ENCODE peak calls at places on chromosomes 16 and 17, in five cellular contexts. X, W, F, M and V are unnamed samples. For H3K4me1, the result is how much of the 10 kb centered on the place peaks cover.

GRCh38 chr17:81457917-81458555 is 54.6 kb downstream of the ACTG1 start:
- DNase-seq in W (no peak), X (no peak), F (no peak), M (peak), V (no peak)

GRCh38 chr17:8799851-8800212 is 667 bp upstream of the MFSD6L start:
- DNase-seq in W (no peak), M (no peak), F (no peak), X (peak), V (no peak)

GRCh38 chr17:17837380-17837821 is 615 bp upstream of the SREBF1 start:
- DNase-seq in M (no peak), W (no peak), X (no peak), F (peak), V (no peak)

GRCh38 chr16:5845046-5845445 is 747.5 kb upstream of the EEF2KMT start:
- DNase-seq in W (no peak), M (no peak), F (no peak), X (no peak), V (no peak)

GRCh38 chr17:10192963-10193362 is 5.4 kb downstream of the GAS7 start:
- DNase-seq in X (no peak), F (no peak), M (no peak), W (no peak), V (no peak)

GRCh38 chr17:75059369-75060345 is 12.6 kb downstream of the KCTD2 start:
- DNase-seq in F (no peak), M (peak), X (no peak), W (no peak), V (no peak)

GRCh38 chr17:65656390-65657250 is 95.2 kb upstream of the AXIN2 start:
- DNase-seq in F (no peak), M (no peak), X (no peak), W (no peak), V (no peak)

GRCh38 chr16:69386596-69386995 is 789 bp upstream of the TERF2 start:
- DNase-seq in F (no peak), M (no peak), X (no peak), W (peak), V (no peak)

GRCh38 chr16:66662445-66663194 is 33.9 kb downstream of the CMTM4 start:
- DNase-seq in F (peak), M (peak), W (no peak), X (no peak), V (no peak)

GRCh38 chr16:14362774-14363371 is 267.2 kb downstream of the PARN start:
- DNase-seq in F (no peak), M (no peak), W (no peak), X (no peak), V (peak)

GRCh38 chr16:9846362-9847099 is 335.7 kb downstream of the GRIN2A start:
- DNase-seq in M (no peak), F (no peak), X (peak), W (no peak), V (no peak)

GRCh38 chr17:80760501-80760900 is 215.9 kb downstream of the RPTOR start:
- DNase-seq in F (no peak), W (peak), X (no peak), M (no peak), V (no peak)

GRCh38 chr17:2855063-2855600 is 58.9 kb downstream of the RAP1GAP2 start:
- DNase-seq in W (no peak), F (no peak), X (no peak), M (no peak), V (no peak)

GRCh38 chr16:84085774-84086173 is 31.0 kb downstream of the MBTPS1 start:
- DNase-seq in W (no peak), F (no peak), M (no peak), X (no peak), V (no peak)

GRCh38 chr16:84043486-84044107 is 1.0 kb upstream of the SLC38A8 start:
- DNase-seq in X (no peak), W (no peak), F (no peak), M (peak), V (no peak)

GRCh38 chr17:42055003-42055402 is 4.6 kb upstream of the C17orf113 start:
- DNase-seq in F (no peak), M (no peak), X (no peak), W (no peak), V (no peak)

GRCh38 chr16:66930189-66930588 is 4.0 kb downstream of the CIAO2B start:
- DNase-seq in F (no peak), W (no peak), M (no peak), X (no peak), V (no peak)

GRCh38 chr16:85612191-85612800 is 826 bp upstream of the GSE1 start:
- DNase-seq in X (no peak), W (peak), F (peak), M (peak), V (no peak)

DNA sequence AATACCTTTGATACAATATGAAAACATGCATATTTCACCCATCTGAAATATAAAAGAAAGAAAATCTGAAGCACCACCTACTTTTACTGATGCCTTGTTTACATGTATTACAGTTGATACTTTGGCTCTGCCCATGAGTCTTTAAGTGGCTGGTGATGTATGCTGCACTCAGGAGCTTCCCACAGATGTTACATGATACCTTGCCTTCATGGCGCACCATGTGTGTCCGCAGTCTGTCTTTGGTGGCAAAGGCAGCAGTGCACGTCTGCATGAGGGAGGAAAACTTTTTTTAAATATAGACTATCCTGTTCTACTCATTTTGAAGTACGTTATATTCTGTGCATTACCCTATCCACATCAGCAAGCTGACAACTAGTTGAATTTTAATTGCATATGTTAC is 7.5 kb downstream of the VEZF1 start:
- DNase-seq in X (no peak), M (no peak), W (no peak), F (no peak), V (no peak)
- H3K4me1 ChIP-seq in X (half or more), M (under half), W (under half), F (under half), V (half or more)

DNA sequence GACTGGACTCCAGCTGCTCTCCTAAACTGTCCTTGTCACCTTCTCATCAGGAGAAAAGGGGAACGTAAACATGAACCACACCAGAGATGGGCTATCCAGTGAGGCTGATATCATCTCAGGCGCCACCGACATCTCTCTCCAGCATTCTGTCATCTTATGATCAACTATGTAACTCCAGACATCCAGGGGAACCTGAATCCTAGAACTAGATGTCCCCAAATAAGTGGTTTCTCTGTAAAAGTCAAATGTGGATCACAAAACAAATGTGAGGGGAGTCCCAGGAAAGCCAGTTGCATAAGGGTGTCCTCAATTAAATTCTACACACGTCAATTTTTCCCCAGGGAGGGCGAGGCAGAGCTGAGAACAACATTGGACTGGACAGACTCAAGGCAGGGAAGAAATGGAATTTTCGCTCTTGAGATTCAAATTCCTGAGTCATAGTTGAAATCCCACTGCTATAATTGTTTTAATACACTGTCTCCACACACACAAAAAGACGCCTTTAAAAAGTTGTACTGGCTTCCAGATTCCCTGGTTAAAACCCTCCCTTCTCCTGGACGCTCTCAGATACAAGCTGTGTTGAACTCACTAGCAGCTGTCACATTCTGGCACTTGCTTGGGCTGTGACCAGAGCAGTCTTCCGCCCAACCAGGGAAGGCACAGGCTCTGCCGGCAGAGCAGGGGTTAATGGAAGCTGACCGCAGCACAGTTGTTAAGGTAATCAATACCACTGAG is 62.6 kb downstream of the ZFHX3 start:
- DNase-seq in W (no peak), F (no peak), X (no peak), M (no peak), V (peak)
- TF ChIP-seq POLR2AphosphoS5 in W (no peak), F (no peak), X (peak), M (no peak), V (peak)

GRCh38 chr17:18948476-18949006 is 3.4 kb upstream of the SLC5A10 start:
- DNase-seq in F (no peak), M (no peak), W (no peak), X (no peak), V (no peak)

GRCh38 chr17:18949566-18949965 is 2.4 kb upstream of the SLC5A10 start:
- DNase-seq in W (no peak), F (no peak), M (no peak), X (no peak), V (no peak)

GRCh38 chr17:18944646-18945045 is 7.3 kb upstream of the SLC5A10 start:
- DNase-seq in W (no peak), M (no peak), F (no peak), X (no peak), V (no peak)

GRCh38 chr17:18947866-18948265 is 4.1 kb upstream of the SLC5A10 start:
- DNase-seq in X (no peak), F (no peak), M (no peak), W (no peak), V (no peak)

DNA sequence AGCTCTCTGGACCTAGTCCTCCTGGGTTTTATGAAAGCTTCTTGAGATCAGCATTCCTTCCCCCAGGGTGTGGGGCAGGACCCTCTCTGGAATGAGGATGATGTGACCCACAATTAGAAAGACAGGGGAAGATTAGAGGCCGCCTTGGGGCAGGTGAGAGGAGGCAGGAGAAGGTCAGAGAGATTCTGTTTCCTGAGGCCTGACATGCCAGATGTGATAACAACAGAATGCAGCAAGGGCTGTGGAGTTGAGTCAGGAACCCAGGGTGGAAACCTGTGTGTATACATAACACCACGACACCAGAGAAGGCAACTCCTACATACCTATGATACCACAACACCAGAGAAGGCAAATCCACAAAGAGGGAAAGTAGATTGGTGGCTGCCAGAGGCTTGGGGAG is 5.4 kb upstream of the SLC5A10 start:
- DNase-seq in M (no peak), F (no peak), X (no peak), W (no peak), V (no peak)
- H3K4me1 ChIP-seq in M (under half), F (under half), X (under half), W (under half), V (under half)

DNA sequence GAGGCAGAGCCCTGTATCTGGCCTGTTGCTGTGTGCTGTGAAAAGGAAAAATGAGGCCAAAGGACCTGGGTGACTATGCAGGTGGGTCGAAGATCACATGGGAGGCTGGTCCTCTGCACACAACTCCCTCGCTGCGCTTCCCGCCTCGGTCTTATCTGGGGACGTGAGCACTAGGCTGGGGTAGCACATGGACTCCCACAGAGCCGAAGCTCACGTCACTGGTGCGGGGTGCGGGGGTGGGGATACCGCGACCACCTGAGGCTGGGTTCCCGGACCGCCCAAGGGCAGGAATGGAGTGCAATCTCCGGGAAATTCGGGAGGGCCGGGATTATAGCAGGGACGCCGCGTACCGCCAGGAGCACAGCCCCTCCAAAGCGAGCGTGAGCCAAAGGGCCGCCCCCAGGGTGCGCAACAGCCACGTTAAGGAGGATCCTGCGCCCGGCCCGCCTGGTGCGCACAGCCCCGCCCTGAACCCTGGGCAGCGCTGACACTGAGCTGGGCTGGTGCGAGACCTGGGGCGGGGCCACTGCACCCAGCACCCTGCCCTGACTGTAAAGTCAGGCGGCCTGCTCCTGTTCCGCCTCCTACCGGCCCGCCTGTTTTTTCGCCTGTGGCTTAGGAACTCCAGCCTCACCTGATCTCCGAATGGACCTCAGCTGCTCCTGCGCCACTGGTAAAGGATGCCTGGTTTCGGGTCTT is 4.8 kb downstream of the MT1A start:
- DNase-seq in M (no peak), W (peak), F (peak), X (no peak), V (no peak)
- TF ChIP-seq POLR2AphosphoS5 in M (no peak), W (no peak), F (peak), X (peak), V (peak)

GRCh38 chr16:80887062-80887461 is 82.7 kb upstream of the CDYL2 start:
- DNase-seq in X (no peak), M (no peak), F (no peak), W (no peak), V (no peak)

GRCh38 chr16:80883816-80884215 is 79.4 kb upstream of the CDYL2 start:
- DNase-seq in F (no peak), M (no peak), W (no peak), X (no peak), V (no peak)

DNA sequence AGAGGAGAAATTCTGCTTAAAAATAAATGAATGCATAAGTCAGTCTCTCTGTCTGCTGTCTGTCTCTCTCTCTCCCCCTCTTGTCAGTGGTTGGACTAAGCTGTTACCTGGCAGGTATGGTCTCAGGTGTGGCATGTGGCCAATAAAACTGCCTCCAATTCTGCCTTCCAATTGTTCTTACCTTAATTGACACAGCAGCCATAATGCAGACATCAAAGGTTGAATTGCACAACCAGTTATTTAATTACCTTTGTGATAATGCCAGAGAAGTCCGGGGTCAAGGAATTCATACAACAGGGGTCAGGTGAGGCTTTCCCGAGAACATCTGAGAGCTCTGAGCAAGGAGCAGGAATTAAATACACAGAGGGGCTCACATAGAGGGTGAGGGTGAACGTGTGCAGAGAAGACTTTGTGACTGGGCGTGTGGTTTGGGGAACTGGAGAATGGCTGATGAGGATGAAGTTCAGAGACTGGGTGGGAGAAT is 78.8 kb upstream of the CDYL2 start:
- DNase-seq in X (no peak), M (no peak), W (no peak), F (no peak), V (no peak)
- H3K4me1 ChIP-seq in X (under half), M (under half), W (under half), F (under half), V (under half)

DNA sequence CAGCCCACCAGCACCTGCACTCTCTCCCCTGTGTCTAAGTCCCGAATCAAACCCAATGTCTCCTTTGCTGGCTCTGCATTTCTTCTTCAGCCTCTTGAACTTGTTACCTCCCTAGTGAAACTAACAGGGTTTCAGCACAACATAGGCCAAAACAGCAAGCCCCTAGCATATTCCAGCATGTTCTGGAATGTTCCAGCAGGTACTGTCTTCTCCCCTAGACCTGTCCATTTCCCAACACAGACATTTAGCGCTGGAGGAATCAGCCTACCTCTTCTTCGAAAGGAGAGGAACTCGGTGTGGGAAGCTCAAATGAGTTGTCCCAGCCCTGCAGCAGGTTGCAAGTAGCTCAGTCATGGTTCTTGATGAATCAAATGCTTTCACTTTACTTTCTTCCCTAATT is 47.1 kb downstream of the LITAF start:
- DNase-seq in W (no peak), M (no peak), F (no peak), X (no peak), V (no peak)
- TF ChIP-seq POLR2AphosphoS5 in W (no peak), M (no peak), F (no peak), X (no peak), V (no peak)

DNA sequence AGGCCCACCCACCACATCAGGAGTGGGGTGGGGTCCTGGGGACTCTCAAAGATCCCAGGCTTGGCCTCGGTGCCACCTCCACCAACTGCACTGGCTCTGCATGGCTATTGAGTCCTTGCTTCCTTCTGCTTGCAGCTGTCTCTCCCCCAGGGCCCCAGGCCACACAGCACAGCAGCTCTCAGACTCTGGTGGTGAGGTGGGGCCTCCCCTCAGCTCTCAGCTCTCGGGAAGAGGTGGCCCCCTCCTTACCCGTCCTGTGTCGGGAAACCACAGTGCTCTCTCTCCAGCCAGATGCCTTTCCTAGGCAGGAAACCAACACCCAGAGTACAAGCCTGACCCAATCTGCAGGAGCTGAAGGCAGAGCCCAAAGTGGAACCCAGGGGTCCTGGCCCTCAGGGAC is 18.6 kb downstream of the SRCIN1 start:
- DNase-seq in W (no peak), X (no peak), M (no peak), F (no peak), V (no peak)
- H3K4me1 ChIP-seq in W (under half), X (under half), M (under half), F (under half), V (under half)